ENCODE peak calls at places on chromosomes 13 and 19, in four cellular contexts. M is HEK293T, I is HepG2, Q is H1. F is an unnamed sample.

GRCh38 chr19:1183543-1184172 is 9.6 kb upstream of the SBNO2 start:
- DNase-seq in M (no peak), I (peak; percentile 77), Q (no peak), F (no peak)

GRCh38 chr13:46665630-46666482 is 112.9 kb downstream of the LRCH1 start:
- DNase-seq in M (no peak), I (peak; percentile 70), Q (no peak), F (no peak)

GRCh38 chr19:743168-743687 is 7.7 kb upstream of the MISP start:
- DNase-seq in M (no peak), I (no peak), Q (no peak), F (no peak)

GRCh38 chr13:99018418-99019180 is 40.7 kb upstream of the DOCK9 start:
- DNase-seq in M (no peak), I (no peak), Q (no peak), F (no peak)

GRCh38 chr19:58572818-58573657 is at the start of gene MZF1:
- DNase-seq in M (peak; percentile 95), I (peak; percentile 99), Q (peak; percentile 99), F (peak; percentile 96)

GRCh38 chr13:49711218-49711863 is 20.1 kb upstream of the EBPL start:
- DNase-seq in M (no peak), I (peak; percentile 60), Q (no peak), F (no peak)

GRCh38 chr13:82636119-82636518 is 1246.2 kb downstream of the SLITRK1 start:
- DNase-seq in M (no peak), I (no peak), Q (no peak), F (no peak)

GRCh38 chr13:101942038-101942437 is 459.8 kb downstream of the FGF14 start:
- DNase-seq in M (no peak), I (peak; percentile 7), Q (no peak), F (no peak)

GRCh38 chr13:110332750-110333149 is 25.7 kb downstream of the COL4A2 start:
- DNase-seq in M (no peak), I (no peak), Q (no peak), F (no peak)

GRCh38 chr13:110195547-110196485 is 111.1 kb downstream of the COL4A1 start:
- DNase-seq in M (no peak), I (no peak), Q (no peak), F (no peak)

GRCh38 chr19:843180-843835 is 2.5 kb downstream of the PRTN3 start:
- DNase-seq in M (no peak), I (no peak), Q (no peak), F (no peak)

GRCh38 chr13:55553736-55554135 is 1587.0 kb upstream of the PRR20A start:
- DNase-seq in M (no peak), I (no peak), Q (no peak), F (no peak)

GRCh38 chr13:101204270-101205011 is 211.9 kb downstream of the NALCN start:
- DNase-seq in M (no peak), I (no peak), Q (no peak), F (no peak)

GRCh38 chr19:41698746-41699230 is 9.6 kb upstream of the CEACAM5 start:
- DNase-seq in M (no peak), I (no peak), Q (no peak), F (no peak)

GRCh38 chr13:110680852-110681251 is 25.1 kb downstream of the CARS2 start:
- DNase-seq in M (peak; percentile 44), I (peak; percentile 41), Q (no peak), F (peak; percentile 27)

GRCh38 chr19:49932731-49933131 is 3.4 kb upstream of the NUP62 start:
- DNase-seq in M (no peak), I (no peak), Q (no peak), F (no peak)

GRCh38 chr19:11506101-11506555 is 489 bp upstream of the ZNF653 start:
- DNase-seq in M (no peak), I (no peak), Q (no peak), F (no peak)

GRCh38 chr13:84651288-84651687 is 769.0 kb upstream of the SLITRK1 start:
- DNase-seq in M (no peak), I (peak; percentile 33), Q (no peak), F (no peak)

GRCh38 chr19:12793290-12794195 is 2.3 kb downstream of the JUNB start:
- DNase-seq in M (peak; percentile 95), I (peak; percentile 86), Q (no peak), F (peak; percentile 85)

GRCh38 chr13:51827254-51827653 is 17.7 kb downstream of the TMEM272 start:
- DNase-seq in M (no peak), I (no peak), Q (no peak), F (no peak)

GRCh38 chr13:32838985-32839384 is 177.2 kb upstream of the KL start:
- DNase-seq in M (no peak), I (peak; percentile 24), Q (no peak), F (no peak)

GRCh38 chr19:47260476-47260875 is 4.2 kb downstream of the CCDC9 start:
- DNase-seq in M (no peak), I (no peak), Q (no peak), F (no peak)

GRCh38 chr13:111315347-111315995 is 5.0 kb upstream of the TEX29 start:
- DNase-seq in M (no peak), I (no peak), Q (no peak), F (no peak)

GRCh38 chr19:13173129-13173737 is 23.0 kb downstream of the IER2 start:
- DNase-seq in M (no peak), I (no peak), Q (no peak), F (no peak)

GRCh38 chr19:29800086-29800825 is 11.5 kb upstream of the CCNE1 start:
- DNase-seq in M (no peak), I (no peak), Q (no peak), F (no peak)

GRCh38 chr19:11931051-11931450 is 6.1 kb downstream of the ZNF700 start:
- DNase-seq in M (no peak), I (no peak), Q (no peak), F (no peak)

GRCh38 chr19:10517760-10518443 is 655 bp upstream of the S1PR5 start:
- DNase-seq in M (peak; percentile 47), I (no peak), Q (no peak), F (no peak)

GRCh38 chr19:1857648-1858326 is 5.6 kb downstream of the KLF16 start:
- DNase-seq in M (no peak), I (no peak), Q (no peak), F (no peak)

GRCh38 chr13:24630851-24631341 is 49.3 kb upstream of the ATP12A start:
- DNase-seq in M (no peak), I (no peak), Q (peak; percentile 36), F (peak; percentile 55)

GRCh38 chr19:372306-372890 is 27.8 kb upstream of the MIER2 start:
- DNase-seq in M (no peak), I (no peak), Q (no peak), F (no peak)

GRCh38 chr19:48844472-48844871 is 8.2 kb upstream of the HSD17B14 start:
- DNase-seq in M (peak; percentile 44), I (peak; percentile 82), Q (no peak), F (no peak)

GRCh38 chr13:39571502-39572092 is 31.4 kb downstream of the LHFPL6 start:
- DNase-seq in M (no peak), I (no peak), Q (no peak), F (no peak)

GRCh38 chr13:31073859-31074718 is 87.6 kb downstream of the HSPH1 start:
- DNase-seq in M (no peak), I (no peak), Q (no peak), F (no peak)

GRCh38 chr19:7970716-7971448 is 27.4 kb upstream of the TIMM44 start:
- DNase-seq in M (peak; percentile 77), I (peak; percentile 47), Q (peak; percentile 34), F (peak; percentile 59)

GRCh38 chr19:44746616-44746945 is 1.9 kb upstream of the BCL3 start:
- DNase-seq in M (no peak), I (no peak), Q (no peak), F (no peak)

GRCh38 chr19:44745887-44746600 is 2.5 kb upstream of the BCL3 start:
- DNase-seq in M (no peak), I (no peak), Q (no peak), F (no peak)

GRCh38 chr19:44747739-44748425 is 626 bp upstream of the BCL3 start:
- DNase-seq in M (peak; percentile 42), I (peak; percentile 50), Q (no peak), F (no peak)

GRCh38 chr19:44748426-44749254 is at the start of gene BCL3:
- DNase-seq in M (peak; percentile 46), I (no peak), Q (no peak), F (no peak)

GRCh38 chr19:44746946-44747738 is 1.4 kb upstream of the BCL3 start:
- DNase-seq in M (peak; percentile 82), I (peak; percentile 80), Q (no peak), F (peak; percentile 56)
- TF ChIP-seq SUZ12 in M (no peak), I (no peak), Q (no peak), F (no peak)

GRCh38 chr13:93778548-93778947 is 551.9 kb downstream of the GPC6 start:
- DNase-seq in M (no peak), I (no peak), Q (no peak), F (no peak)

GRCh38 chr13:93788456-93788855 is 561.8 kb downstream of the GPC6 start:
- DNase-seq in M (no peak), I (peak; percentile 64), Q (no peak), F (no peak)

GRCh38 chr13:93789058-93789457 is 562.5 kb downstream of the GPC6 start:
- DNase-seq in M (no peak), I (no peak), Q (no peak), F (no peak)

GRCh38 chr13:93786846-93787245 is 560.2 kb downstream of the GPC6 start:
- DNase-seq in M (no peak), I (no peak), Q (no peak), F (no peak)

DNA sequence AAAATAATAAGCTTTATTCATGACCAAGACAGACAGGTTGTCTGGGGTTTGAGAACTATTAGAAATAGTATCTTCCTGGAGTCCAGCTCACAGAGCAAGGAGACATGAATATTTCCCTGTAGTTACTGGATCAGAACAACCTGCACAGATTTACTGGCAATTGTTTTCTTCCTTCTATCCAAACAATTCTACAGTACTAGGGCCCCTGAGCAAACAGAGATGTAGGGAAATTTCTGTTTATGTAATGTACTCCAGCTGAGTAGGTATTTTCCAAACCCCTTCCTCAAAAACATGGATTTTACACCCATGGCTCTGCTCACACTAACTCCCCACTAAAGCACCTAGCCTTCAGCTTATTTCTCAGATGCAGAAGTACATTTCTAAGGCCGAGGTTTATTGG is 557.6 kb downstream of the GPC6 start:
- DNase-seq in M (no peak), I (no peak), Q (no peak), F (no peak)
- TF ChIP-seq SUZ12 in M (no peak), I (no peak), Q (no peak), F (no peak)

DNA sequence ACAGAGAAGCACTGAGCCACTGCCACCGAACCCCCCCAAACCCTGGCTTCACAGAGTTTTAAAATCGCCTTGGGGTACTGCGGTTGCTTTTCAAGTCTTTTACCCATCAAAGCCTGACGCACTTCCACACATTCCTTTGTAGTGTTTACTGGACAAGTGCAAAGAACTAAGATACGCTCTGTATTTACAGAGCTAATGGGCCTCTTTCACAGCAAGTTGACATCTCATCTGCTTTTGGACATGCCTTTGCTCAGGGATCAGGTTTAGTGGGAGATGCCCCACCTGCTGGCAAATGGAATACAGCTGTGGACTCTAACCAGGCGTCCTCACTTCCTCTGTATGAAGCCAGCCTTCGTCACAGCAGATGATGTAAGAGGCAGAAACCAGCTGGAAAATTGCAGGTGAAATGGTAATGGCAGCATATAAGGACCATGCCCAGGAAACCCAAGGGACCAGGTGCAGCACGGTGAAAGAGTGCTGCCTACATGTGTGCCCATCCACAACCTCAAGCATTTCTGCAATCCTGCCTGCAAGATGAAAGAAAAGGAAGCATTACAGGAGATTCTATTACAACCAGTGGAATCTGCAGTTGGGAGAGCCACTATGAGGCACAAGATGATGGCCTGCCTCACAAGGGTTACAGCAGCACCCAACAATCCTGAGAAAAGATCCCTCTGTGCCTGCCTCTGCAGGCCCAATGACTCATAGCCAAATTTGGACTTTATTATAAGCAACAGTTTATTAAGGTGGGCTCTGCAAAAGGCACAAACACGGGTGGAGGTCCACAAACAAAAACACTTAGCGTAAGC is 34.7 kb downstream of the BRD4 start:
- DNase-seq in M (no peak), I (peak; percentile 99), Q (no peak), F (no peak)
- TF ChIP-seq SUZ12 in M (no peak), I (no peak), Q (no peak), F (no peak)

GRCh38 chr19:21143846-21144245 is 2.0 kb downstream of the ZNF431 start:
- DNase-seq in M (no peak), I (no peak), Q (no peak), F (no peak)
- TF ChIP-seq SUZ12 in M (no peak), I (no peak), Q (no peak), F (no peak)

F was measured in NT2/D1.